ENCODE peak calls at places on chromosomes 4 and X, in six cellular contexts. One of them, this sample, is unnamed.

GRCh38 chrX:3939967-3940610 is 226.6 kb upstream of the PRKX start:
- DNase-seq in AG10803: peak; percentile 5
- DNase-seq in OCI-LY7: peak; percentile 21
- DNase-seq in spleen: no peak
- DNase-seq in dorsolateral prefrontal cortex: no peak
- DNase-seq in progenitor cell of endocrine pancreas: no peak
- DNase-seq in this sample: no peak

GRCh38 chrX:45794995-45795337 is 594.3 kb upstream of the DIPK2B start:
- DNase-seq in AG10803: no peak
- DNase-seq in OCI-LY7: no peak
- DNase-seq in spleen: no peak
- DNase-seq in dorsolateral prefrontal cortex: no peak
- DNase-seq in progenitor cell of endocrine pancreas: no peak
- DNase-seq in this sample: no peak

GRCh38 chrX:65697915-65698796 is 30.7 kb downstream of the MSN start:
- DNase-seq in AG10803: no peak
- DNase-seq in OCI-LY7: peak; percentile 87
- DNase-seq in spleen: peak; percentile 92
- DNase-seq in dorsolateral prefrontal cortex: no peak
- DNase-seq in progenitor cell of endocrine pancreas: no peak
- DNase-seq in this sample: peak; percentile 28

GRCh38 chr4:83947111-83947510 is 411.2 kb downstream of the GPAT3 start:
- DNase-seq in AG10803: no peak
- DNase-seq in OCI-LY7: no peak
- DNase-seq in spleen: no peak
- DNase-seq in dorsolateral prefrontal cortex: no peak
- DNase-seq in progenitor cell of endocrine pancreas: no peak
- DNase-seq in this sample: no peak

GRCh38 chrX:16695079-16695676 is 17.3 kb downstream of the CTPS2 start:
- DNase-seq in AG10803: peak; percentile 36
- DNase-seq in OCI-LY7: peak; percentile 54
- DNase-seq in spleen: peak; percentile 84
- DNase-seq in dorsolateral prefrontal cortex: peak; percentile 73
- DNase-seq in progenitor cell of endocrine pancreas: peak; percentile 59
- DNase-seq in this sample: peak; percentile 35

GRCh38 chrX:56762707-56763555 is 33.9 kb downstream of the NBDY start:
- DNase-seq in AG10803: no peak
- DNase-seq in OCI-LY7: no peak
- DNase-seq in spleen: no peak
- DNase-seq in dorsolateral prefrontal cortex: no peak
- DNase-seq in progenitor cell of endocrine pancreas: no peak
- DNase-seq in this sample: no peak

GRCh38 chr4:149371021-149371420 is 444.6 kb downstream of the IQCM start:
- DNase-seq in AG10803: peak; percentile 79
- DNase-seq in OCI-LY7: peak; percentile 45
- DNase-seq in spleen: no peak
- DNase-seq in dorsolateral prefrontal cortex: peak; percentile 13
- DNase-seq in progenitor cell of endocrine pancreas: no peak
- DNase-seq in this sample: no peak

GRCh38 chr4:74283614-74284013 is 24.7 kb upstream of the EPGN start:
- DNase-seq in AG10803: peak; percentile 52
- DNase-seq in OCI-LY7: no peak
- DNase-seq in spleen: no peak
- DNase-seq in dorsolateral prefrontal cortex: no peak
- DNase-seq in progenitor cell of endocrine pancreas: no peak
- DNase-seq in this sample: no peak

GRCh38 chrX:153984351-153985178 is 12.0 kb downstream of the TMEM187 start:
- DNase-seq in AG10803: no peak
- DNase-seq in OCI-LY7: no peak
- DNase-seq in spleen: peak; percentile 77
- DNase-seq in dorsolateral prefrontal cortex: no peak
- DNase-seq in progenitor cell of endocrine pancreas: no peak
- DNase-seq in this sample: no peak

GRCh38 chr4:25928956-25929336 is 14.9 kb downstream of the SMIM20 start:
- DNase-seq in AG10803: peak; percentile 62
- DNase-seq in OCI-LY7: no peak
- DNase-seq in spleen: no peak
- DNase-seq in dorsolateral prefrontal cortex: no peak
- DNase-seq in progenitor cell of endocrine pancreas: no peak
- DNase-seq in this sample: no peak

GRCh38 chr4:113052379-113052951 is 3.0 kb downstream of the ANK2 start:
- DNase-seq in AG10803: peak; percentile 60
- DNase-seq in OCI-LY7: no peak
- DNase-seq in spleen: no peak
- DNase-seq in dorsolateral prefrontal cortex: peak; percentile 56
- DNase-seq in progenitor cell of endocrine pancreas: no peak
- DNase-seq in this sample: no peak

GRCh38 chr4:39259571-39260330 is 77.4 kb downstream of the WDR19 start:
- DNase-seq in AG10803: peak; percentile 45
- DNase-seq in OCI-LY7: no peak
- DNase-seq in spleen: no peak
- DNase-seq in dorsolateral prefrontal cortex: no peak
- DNase-seq in progenitor cell of endocrine pancreas: no peak
- DNase-seq in this sample: no peak

GRCh38 chrX:51487960-51488267 is 8.5 kb downstream of the NUDT11 start:
- DNase-seq in AG10803: peak; percentile 3
- DNase-seq in OCI-LY7: no peak
- DNase-seq in spleen: no peak
- DNase-seq in dorsolateral prefrontal cortex: no peak
- DNase-seq in progenitor cell of endocrine pancreas: no peak
- DNase-seq in this sample: no peak

GRCh38 chr4:169485791-169486742 is 126.3 kb downstream of the NEK1 start:
- DNase-seq in AG10803: peak; percentile 64
- DNase-seq in OCI-LY7: peak; percentile 33
- DNase-seq in spleen: no peak
- DNase-seq in dorsolateral prefrontal cortex: peak; percentile 43
- DNase-seq in progenitor cell of endocrine pancreas: peak; percentile 20
- DNase-seq in this sample: no peak
- TF ChIP-seq CTCF in AG10803: peak; percentile 64
- TF ChIP-seq CTCF in OCI-LY7: peak; percentile 80
- TF ChIP-seq CTCF in spleen: no peak
- TF ChIP-seq CTCF in dorsolateral prefrontal cortex: peak; percentile 62
- TF ChIP-seq CTCF in progenitor cell of endocrine pancreas: peak; percentile 72
- TF ChIP-seq CTCF in this sample: no peak

DNA sequence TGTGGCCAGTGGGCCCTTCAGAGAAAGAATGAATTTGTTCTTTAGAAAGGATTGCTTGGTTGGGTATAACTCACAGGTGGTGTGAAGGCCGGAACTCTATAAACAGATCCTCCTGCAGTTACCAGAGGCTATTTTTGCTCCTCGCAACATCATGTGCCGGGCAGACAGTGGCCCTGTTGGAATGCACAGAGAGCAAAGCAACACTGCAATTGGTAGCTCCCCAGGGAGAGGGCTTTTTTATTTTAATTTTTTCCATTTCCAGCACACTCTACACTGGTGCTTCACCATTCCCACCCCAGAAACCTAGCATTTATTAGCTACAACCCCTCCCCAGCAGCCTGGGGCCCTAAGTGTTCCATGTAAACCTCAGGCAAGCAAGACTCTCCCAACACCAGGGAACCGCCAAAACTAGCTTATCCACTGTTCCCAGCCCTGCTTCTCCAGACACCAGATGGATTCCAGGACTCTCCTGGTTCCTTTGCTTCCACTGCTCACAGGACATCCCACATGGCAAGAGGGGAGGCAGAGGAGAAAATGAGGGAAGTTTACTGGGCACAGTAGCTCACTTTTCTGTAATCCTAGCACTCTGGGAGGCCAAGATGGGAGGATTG is 75.1 kb upstream of the TMEM164 start:
- DNase-seq in AG10803: no peak
- DNase-seq in OCI-LY7: no peak
- DNase-seq in spleen: no peak
- DNase-seq in dorsolateral prefrontal cortex: peak; percentile 35
- DNase-seq in progenitor cell of endocrine pancreas: no peak
- DNase-seq in this sample: no peak
- TF ChIP-seq CTCF in AG10803: no peak
- TF ChIP-seq CTCF in OCI-LY7: no peak
- TF ChIP-seq CTCF in spleen: no peak
- TF ChIP-seq CTCF in dorsolateral prefrontal cortex: no peak
- TF ChIP-seq CTCF in progenitor cell of endocrine pancreas: no peak
- TF ChIP-seq CTCF in this sample: no peak

GRCh38 chr4:27518876-27519275 is 658.2 kb downstream of the STIM2 start:
- DNase-seq in AG10803: no peak
- DNase-seq in OCI-LY7: no peak
- DNase-seq in spleen: no peak
- DNase-seq in dorsolateral prefrontal cortex: no peak
- DNase-seq in progenitor cell of endocrine pancreas: no peak
- DNase-seq in this sample: no peak
- TF ChIP-seq CTCF in AG10803: no peak
- TF ChIP-seq CTCF in OCI-LY7: no peak
- TF ChIP-seq CTCF in spleen: no peak
- TF ChIP-seq CTCF in dorsolateral prefrontal cortex: no peak
- TF ChIP-seq CTCF in progenitor cell of endocrine pancreas: no peak
- TF ChIP-seq CTCF in this sample: no peak

GRCh38 chrX:44247468-44247867 is 96.0 kb downstream of the EFHC2 start:
- DNase-seq in AG10803: no peak
- DNase-seq in OCI-LY7: no peak
- DNase-seq in spleen: no peak
- DNase-seq in dorsolateral prefrontal cortex: no peak
- DNase-seq in progenitor cell of endocrine pancreas: no peak
- DNase-seq in this sample: no peak

GRCh38 chrX:44241551-44241950 is 101.9 kb downstream of the EFHC2 start:
- DNase-seq in AG10803: no peak
- DNase-seq in OCI-LY7: no peak
- DNase-seq in spleen: no peak
- DNase-seq in dorsolateral prefrontal cortex: no peak
- DNase-seq in progenitor cell of endocrine pancreas: no peak
- DNase-seq in this sample: no peak

GRCh38 chrX:44245730-44246129 is 97.7 kb downstream of the EFHC2 start:
- DNase-seq in AG10803: no peak
- DNase-seq in OCI-LY7: no peak
- DNase-seq in spleen: no peak
- DNase-seq in dorsolateral prefrontal cortex: no peak
- DNase-seq in progenitor cell of endocrine pancreas: no peak
- DNase-seq in this sample: no peak

GRCh38 chrX:44244008-44244407 is 99.5 kb downstream of the EFHC2 start:
- DNase-seq in AG10803: peak; percentile 22
- DNase-seq in OCI-LY7: peak; percentile 3
- DNase-seq in spleen: no peak
- DNase-seq in dorsolateral prefrontal cortex: no peak
- DNase-seq in progenitor cell of endocrine pancreas: no peak
- DNase-seq in this sample: no peak

GRCh38 chrX:44246826-44247225 is 96.6 kb downstream of the EFHC2 start:
- DNase-seq in AG10803: no peak
- DNase-seq in OCI-LY7: no peak
- DNase-seq in spleen: no peak
- DNase-seq in dorsolateral prefrontal cortex: no peak
- DNase-seq in progenitor cell of endocrine pancreas: no peak
- DNase-seq in this sample: no peak
- TF ChIP-seq CTCF in AG10803: no peak
- TF ChIP-seq CTCF in OCI-LY7: no peak
- TF ChIP-seq CTCF in spleen: no peak
- TF ChIP-seq CTCF in dorsolateral prefrontal cortex: no peak
- TF ChIP-seq CTCF in progenitor cell of endocrine pancreas: no peak
- TF ChIP-seq CTCF in this sample: no peak

GRCh38 chr4:167023359-167023925 is 210.9 kb downstream of the SPOCK3 start:
- DNase-seq in AG10803: no peak
- DNase-seq in OCI-LY7: no peak
- DNase-seq in spleen: no peak
- DNase-seq in dorsolateral prefrontal cortex: no peak
- DNase-seq in progenitor cell of endocrine pancreas: no peak
- DNase-seq in this sample: no peak

GRCh38 chr4:167014944-167015343 is 219.3 kb downstream of the SPOCK3 start:
- DNase-seq in AG10803: no peak
- DNase-seq in OCI-LY7: no peak
- DNase-seq in spleen: no peak
- DNase-seq in dorsolateral prefrontal cortex: no peak
- DNase-seq in progenitor cell of endocrine pancreas: no peak
- DNase-seq in this sample: no peak

GRCh38 chr4:167021545-167022155 is 212.6 kb downstream of the SPOCK3 start:
- DNase-seq in AG10803: peak; percentile 47
- DNase-seq in OCI-LY7: peak; percentile 55
- DNase-seq in spleen: peak; percentile 74
- DNase-seq in dorsolateral prefrontal cortex: peak; percentile 85
- DNase-seq in progenitor cell of endocrine pancreas: peak; percentile 56
- DNase-seq in this sample: peak; percentile 33

GRCh38 chr4:167025651-167026050 is 208.6 kb downstream of the SPOCK3 start:
- DNase-seq in AG10803: no peak
- DNase-seq in OCI-LY7: no peak
- DNase-seq in spleen: no peak
- DNase-seq in dorsolateral prefrontal cortex: no peak
- DNase-seq in progenitor cell of endocrine pancreas: no peak
- DNase-seq in this sample: no peak

GRCh38 chr4:167020410-167020809 is 213.9 kb downstream of the SPOCK3 start:
- DNase-seq in AG10803: no peak
- DNase-seq in OCI-LY7: peak; percentile 4
- DNase-seq in spleen: no peak
- DNase-seq in dorsolateral prefrontal cortex: no peak
- DNase-seq in progenitor cell of endocrine pancreas: no peak
- DNase-seq in this sample: no peak
- TF ChIP-seq CTCF in AG10803: no peak
- TF ChIP-seq CTCF in OCI-LY7: peak; percentile 53
- TF ChIP-seq CTCF in spleen: no peak
- TF ChIP-seq CTCF in dorsolateral prefrontal cortex: no peak
- TF ChIP-seq CTCF in progenitor cell of endocrine pancreas: peak; percentile 34
- TF ChIP-seq CTCF in this sample: no peak

DNA sequence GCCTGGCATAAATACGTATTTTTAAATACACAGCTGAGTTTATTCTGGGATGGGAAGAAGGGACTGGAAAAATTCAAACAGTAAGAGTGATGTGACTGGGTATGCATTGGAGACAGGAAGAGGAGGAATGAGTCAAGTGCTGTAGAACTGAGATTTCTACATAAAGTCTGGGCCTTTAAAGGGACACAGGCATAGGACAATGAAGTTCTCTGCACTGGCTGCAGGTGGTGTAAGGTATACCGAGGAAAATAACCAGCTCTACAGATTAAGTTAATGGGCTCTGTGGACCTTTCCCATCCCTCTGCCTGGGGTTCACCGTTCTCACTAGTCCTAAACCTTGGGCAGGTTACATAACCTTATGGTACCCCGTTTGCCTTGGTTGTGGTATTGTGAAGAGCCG is 68.7 kb downstream of the DHX15 start:
- DNase-seq in AG10803: no peak
- DNase-seq in OCI-LY7: no peak
- DNase-seq in spleen: no peak
- DNase-seq in dorsolateral prefrontal cortex: no peak
- DNase-seq in progenitor cell of endocrine pancreas: no peak
- DNase-seq in this sample: no peak
- TF ChIP-seq CTCF in AG10803: no peak
- TF ChIP-seq CTCF in OCI-LY7: no peak
- TF ChIP-seq CTCF in spleen: no peak
- TF ChIP-seq CTCF in dorsolateral prefrontal cortex: no peak
- TF ChIP-seq CTCF in progenitor cell of endocrine pancreas: no peak
- TF ChIP-seq CTCF in this sample: no peak

GRCh38 chr4:153518001-153518400 is 51.8 kb downstream of the TMEM131L start:
- DNase-seq in AG10803: no peak
- DNase-seq in OCI-LY7: no peak
- DNase-seq in spleen: no peak
- DNase-seq in dorsolateral prefrontal cortex: no peak
- DNase-seq in progenitor cell of endocrine pancreas: no peak
- DNase-seq in this sample: no peak
- TF ChIP-seq CTCF in AG10803: no peak
- TF ChIP-seq CTCF in OCI-LY7: no peak
- TF ChIP-seq CTCF in spleen: no peak
- TF ChIP-seq CTCF in dorsolateral prefrontal cortex: no peak
- TF ChIP-seq CTCF in progenitor cell of endocrine pancreas: no peak
- TF ChIP-seq CTCF in this sample: no peak

GRCh38 chrX:152821145-152821765 is 9.3 kb downstream of the CETN2 start:
- DNase-seq in AG10803: peak; percentile 31
- DNase-seq in OCI-LY7: peak; percentile 25
- DNase-seq in spleen: no peak
- DNase-seq in dorsolateral prefrontal cortex: no peak
- DNase-seq in progenitor cell of endocrine pancreas: peak; percentile 17
- DNase-seq in this sample: no peak
- TF ChIP-seq CTCF in AG10803: peak; percentile 63
- TF ChIP-seq CTCF in OCI-LY7: peak; percentile 73
- TF ChIP-seq CTCF in spleen: no peak
- TF ChIP-seq CTCF in dorsolateral prefrontal cortex: peak; percentile 40
- TF ChIP-seq CTCF in progenitor cell of endocrine pancreas: peak; percentile 57
- TF ChIP-seq CTCF in this sample: no peak